ENCODE peak calls at places on chromosomes 6 and 20, in nine cellular contexts. C is left cardiac atrium; F is GM13977; Y is right cardiac atrium; Q is activated naive CD4-positive, alpha-beta T cell; Z is HTR-8/SVneo; A is AG10803; V is activated CD4-positive, alpha-beta T cell treated with anti-CD3 and anti-CD28 coated beads, Interleukin-2, amount 10 ng/mL, durations not matched to agents 7 days and 5 days; O is stimulated activated CD4-positive, alpha-beta T cell treated with anti-CD3 and anti-CD28 coated beads, Interleukin-4, amount 100 ng/mL, for 1 hour. N is an unnamed sample.

GRCh38 chr6:24774696-24775519 is at the start of gene GMNN:
- DNase-seq in C (peak), F (peak), Y (peak), Q (peak), Z (peak), A (peak), V (peak), O (peak), N (peak)

GRCh38 chr20:34968020-34968775 is 12.5 kb downstream of the MYH7B start:
- DNase-seq in C (no peak), F (no peak), Y (no peak), Q (no peak), Z (no peak), A (no peak), V (no peak), O (no peak), N (no peak)

GRCh38 chr6:149153100-149153499 is 164.4 kb upstream of the TAB2 start:
- DNase-seq in C (no peak), F (no peak), Y (no peak), Q (no peak), Z (no peak), A (no peak), V (no peak), O (no peak), N (no peak)

GRCh38 chr20:24604966-24605365 is 135.5 kb downstream of the SYNDIG1 start:
- DNase-seq in C (no peak), F (no peak), Y (no peak), Q (no peak), Z (no peak), A (no peak), V (no peak), O (no peak), N (no peak)

GRCh38 chr20:47764154-47764734 is 21.0 kb downstream of the SULF2 start:
- DNase-seq in C (no peak), F (peak), Y (no peak), Q (no peak), Z (no peak), A (no peak), V (no peak), O (no peak), N (no peak)

GRCh38 chr20:31845300-31845863 is at the start of gene FOXS1:
- DNase-seq in C (peak), F (no peak), Y (peak), Q (no peak), Z (no peak), A (no peak), V (no peak), O (no peak), N (no peak)

GRCh38 chr20:872855-873520 is 39.5 kb downstream of the FAM110A start:
- DNase-seq in C (no peak), F (no peak), Y (no peak), Q (no peak), Z (no peak), A (no peak), V (no peak), O (no peak), N (no peak)

GRCh38 chr6:99416892-99417767 is 8.0 kb downstream of the PNISR start:
- DNase-seq in C (no peak), F (peak), Y (no peak), Q (no peak), Z (no peak), A (no peak), V (no peak), O (no peak), N (no peak)

GRCh38 chr6:169723991-169724553 is at the start of gene PHF10:
- DNase-seq in C (peak), F (peak), Y (no peak), Q (peak), Z (peak), A (peak), V (peak), O (peak), N (peak)

GRCh38 chr6:144217264-144217663 is 66.9 kb downstream of the STX11 start:
- DNase-seq in C (no peak), F (no peak), Y (no peak), Q (no peak), Z (no peak), A (no peak), V (no peak), O (no peak), N (no peak)